ENCODE peak calls at places on chromosomes 7 and 10, in seven cellular contexts. R is mucosa of gallbladder, U is RCC 7860, Z is pulmonary artery endothelial cell, W is sciatic nerve, Q is H7, O is NCI-H748 treated with DMSO at 0.1 percent for 48 hours. A is an unnamed sample.

GRCh38 chr7:136104269-136104603 is 127.1 kb upstream of the MTPN start:
- DNase-seq in O (no peak), Q (no peak), R (no peak), Z (no peak), W (no peak), U (no peak), A (no peak)

GRCh38 chr7:46207931-46208634 is 287.0 kb upstream of the IGFBP3 start:
- DNase-seq in U (no peak), R (no peak), W (no peak), Q (no peak), O (no peak), Z (no peak), A (no peak)

GRCh38 chr10:49488056-49488455 is 50.9 kb downstream of the ERCC6 start:
- DNase-seq in O (peak; percentile 94), R (no peak), U (no peak), W (no peak), Q (no peak), Z (no peak), A (no peak)

GRCh38 chr10:47050618-47051455 is 139.6 kb downstream of the PTPN20 start:
- DNase-seq in W (peak; percentile 52), R (no peak), Z (no peak), U (no peak), Q (peak; percentile 51), O (no peak), A (no peak)

GRCh38 chr10:29067161-29067560 is 221.7 kb upstream of the LYZL1 start:
- DNase-seq in Z (no peak), U (no peak), R (no peak), O (no peak), Q (no peak), W (no peak), A (no peak)

GRCh38 chr10:61136151-61136550 is 192.2 kb upstream of the RHOBTB1 start:
- DNase-seq in R (no peak), Z (peak; percentile 32), O (no peak), U (no peak), Q (no peak), W (no peak), A (peak; percentile 1)

GRCh38 chr7:128167791-128168666 is 73.0 kb upstream of the LEP start:
- DNase-seq in W (no peak), O (no peak), R (no peak), Z (no peak), U (no peak), Q (peak; percentile 75), A (no peak)

GRCh38 chr7:136071106-136071505 is 93.9 kb upstream of the MTPN start:
- DNase-seq in R (no peak), Z (no peak), Q (no peak), O (no peak), W (no peak), U (no peak), A (no peak)

GRCh38 chr10:6537704-6538103 is 42.4 kb downstream of the PRKCQ start:
- DNase-seq in W (no peak), O (no peak), R (no peak), Q (peak; percentile 51), Z (no peak), U (no peak), A (no peak)

GRCh38 chr7:85186521-85187241 is at the start of gene SEMA3D:
- DNase-seq in Z (peak; percentile 32), W (peak; percentile 81), Q (peak; percentile 87), O (peak; percentile 73), R (peak; percentile 51), U (no peak), A (peak; percentile 62)

GRCh38 chr7:88218836-88219605 is 817 bp downstream of the SRI start:
- DNase-seq in Z (peak; percentile 22), W (peak; percentile 63), O (peak; percentile 38), R (peak; percentile 31), Q (peak; percentile 46), U (peak; percentile 63), A (peak; percentile 12)